ENCODE peak calls at places on chromosomes 2 and 18, in nine cellular contexts. One of them, this sample, is unnamed.

GRCh38 chr2:119387381-119388129 is 20.8 kb downstream of the DBI start:
- DNase-seq in cardiac muscle cell: peak; percentile 94
- DNase-seq in kidney: peak; percentile 93
- DNase-seq in adrenal gland: peak; percentile 69
- DNase-seq in colonic mucosa: peak; percentile 47
- DNase-seq in body of pancreas: peak; percentile 84
- DNase-seq in GM23338: peak; percentile 17
- DNase-seq in PC-3: no peak
- DNase-seq in mesendoderm: peak; percentile 39
- DNase-seq in this sample: peak; percentile 69

GRCh38 chr18:48709371-48709770 is 170.5 kb downstream of the CTIF start:
- DNase-seq in cardiac muscle cell: no peak
- DNase-seq in kidney: no peak
- DNase-seq in adrenal gland: no peak
- DNase-seq in colonic mucosa: no peak
- DNase-seq in body of pancreas: no peak
- DNase-seq in GM23338: peak; percentile 55
- DNase-seq in PC-3: no peak
- DNase-seq in mesendoderm: peak; percentile 53
- DNase-seq in this sample: peak; percentile 42

GRCh38 chr2:150320623-150321022 is 166.8 kb downstream of the RND3 start:
- DNase-seq in cardiac muscle cell: no peak
- DNase-seq in kidney: no peak
- DNase-seq in adrenal gland: no peak
- DNase-seq in colonic mucosa: no peak
- DNase-seq in body of pancreas: no peak
- DNase-seq in GM23338: no peak
- DNase-seq in PC-3: no peak
- DNase-seq in mesendoderm: no peak
- DNase-seq in this sample: no peak

GRCh38 chr2:181262782-181263181 is 194.4 kb upstream of the ITGA4 start:
- DNase-seq in cardiac muscle cell: no peak
- DNase-seq in kidney: no peak
- DNase-seq in adrenal gland: no peak
- DNase-seq in colonic mucosa: no peak
- DNase-seq in body of pancreas: no peak
- DNase-seq in GM23338: no peak
- DNase-seq in PC-3: no peak
- DNase-seq in mesendoderm: no peak
- DNase-seq in this sample: no peak

GRCh38 chr18:27894746-27895145 is 282.2 kb downstream of the CDH2 start:
- DNase-seq in cardiac muscle cell: no peak
- DNase-seq in kidney: no peak
- DNase-seq in adrenal gland: no peak
- DNase-seq in colonic mucosa: no peak
- DNase-seq in body of pancreas: no peak
- DNase-seq in GM23338: no peak
- DNase-seq in PC-3: no peak
- DNase-seq in mesendoderm: no peak
- DNase-seq in this sample: no peak

GRCh38 chr2:238947920-238948710 is 100.2 kb downstream of the TWIST2 start:
- DNase-seq in cardiac muscle cell: peak; percentile 62
- DNase-seq in kidney: no peak
- DNase-seq in adrenal gland: no peak
- DNase-seq in colonic mucosa: peak; percentile 31
- DNase-seq in body of pancreas: no peak
- DNase-seq in GM23338: peak; percentile 10
- DNase-seq in PC-3: peak; percentile 98
- DNase-seq in mesendoderm: peak; percentile 5
- DNase-seq in this sample: peak; percentile 62

GRCh38 chr2:60837123-60837522 is 44.3 kb upstream of the REL start:
- DNase-seq in cardiac muscle cell: no peak
- DNase-seq in kidney: no peak
- DNase-seq in adrenal gland: no peak
- DNase-seq in colonic mucosa: no peak
- DNase-seq in body of pancreas: no peak
- DNase-seq in GM23338: no peak
- DNase-seq in PC-3: no peak
- DNase-seq in mesendoderm: no peak
- DNase-seq in this sample: no peak

GRCh38 chr2:165528691-165529090 is 59.2 kb downstream of the CSRNP3 start:
- DNase-seq in cardiac muscle cell: no peak
- DNase-seq in kidney: peak; percentile 48
- DNase-seq in adrenal gland: no peak
- DNase-seq in colonic mucosa: no peak
- DNase-seq in body of pancreas: no peak
- DNase-seq in GM23338: no peak
- DNase-seq in PC-3: no peak
- DNase-seq in mesendoderm: no peak
- DNase-seq in this sample: no peak

GRCh38 chr2:172085460-172086159 is at the start of gene DLX1:
- DNase-seq in cardiac muscle cell: no peak
- DNase-seq in kidney: peak; percentile 68
- DNase-seq in adrenal gland: no peak
- DNase-seq in colonic mucosa: peak; percentile 19
- DNase-seq in body of pancreas: no peak
- DNase-seq in GM23338: no peak
- DNase-seq in PC-3: no peak
- DNase-seq in mesendoderm: no peak
- DNase-seq in this sample: no peak

DNA sequence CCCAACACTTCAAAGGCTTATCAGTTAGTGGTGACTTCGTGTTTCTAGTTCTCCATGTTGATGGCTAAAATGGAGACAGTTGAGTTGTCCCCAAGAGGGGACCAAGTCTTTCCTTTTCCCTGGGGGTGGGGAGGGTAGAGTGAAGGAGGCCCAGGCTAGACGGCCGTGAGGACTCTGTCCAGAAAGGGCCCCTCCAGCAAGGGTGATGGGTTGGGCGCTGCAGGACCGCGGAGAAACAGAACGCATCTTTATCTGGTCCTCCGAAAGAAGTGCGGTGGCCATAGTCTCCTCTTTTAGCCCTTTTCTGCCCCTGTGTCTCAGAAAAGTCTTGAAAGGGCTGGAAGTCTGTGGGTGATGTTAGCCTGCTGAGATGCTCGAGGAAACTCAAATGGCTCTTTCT is 153.2 kb downstream of the GLI2 start:
- DNase-seq in cardiac muscle cell: no peak
- DNase-seq in kidney: no peak
- DNase-seq in adrenal gland: no peak
- DNase-seq in colonic mucosa: no peak
- DNase-seq in body of pancreas: no peak
- DNase-seq in GM23338: no peak
- DNase-seq in PC-3: no peak
- DNase-seq in mesendoderm: no peak
- DNase-seq in this sample: no peak
- H3K4me1 ChIP-seq in cardiac muscle cell: peaks cover 44% of the 10 kb centered on the region
- H3K4me1 ChIP-seq in kidney: peaks cover 3% of the 10 kb centered on the region
- H3K4me1 ChIP-seq in adrenal gland: no peaks in the 10 kb centered on the region
- H3K4me1 ChIP-seq in colonic mucosa: no peaks in the 10 kb centered on the region
- H3K4me1 ChIP-seq in body of pancreas: peaks cover 12% of the 10 kb centered on the region
- H3K4me1 ChIP-seq in GM23338: peaks cover 22% of the 10 kb centered on the region
- H3K4me1 ChIP-seq in PC-3: no peaks in the 10 kb centered on the region
- H3K4me1 ChIP-seq in mesendoderm: peaks cover 8% of the 10 kb centered on the region
- H3K4me1 ChIP-seq in this sample: peaks cover 13% of the 10 kb centered on the region

DNA sequence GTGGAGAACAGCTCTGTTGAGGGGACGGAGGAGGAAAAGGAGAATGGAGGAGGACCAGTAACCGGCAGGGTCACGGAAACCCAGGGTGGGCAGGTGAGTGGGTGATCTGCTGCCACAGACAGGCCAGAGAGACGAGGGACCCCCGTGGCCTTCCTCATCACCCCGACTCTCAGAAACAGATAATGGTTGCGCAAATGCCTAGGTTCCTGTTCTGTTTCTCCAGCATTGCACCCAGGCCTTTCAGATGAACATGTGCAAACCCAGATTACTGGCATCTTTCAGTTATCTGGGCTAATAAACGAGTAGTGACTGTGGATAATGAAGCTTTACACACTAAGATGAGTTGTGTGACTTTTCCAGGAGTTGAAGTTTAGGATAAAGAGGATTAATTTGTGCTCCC is 46.5 kb downstream of the TET3 start:
- DNase-seq in cardiac muscle cell: no peak
- DNase-seq in kidney: no peak
- DNase-seq in adrenal gland: no peak
- DNase-seq in colonic mucosa: no peak
- DNase-seq in body of pancreas: no peak
- DNase-seq in GM23338: no peak
- DNase-seq in PC-3: no peak
- DNase-seq in mesendoderm: no peak
- DNase-seq in this sample: no peak
- H3K4me1 ChIP-seq in cardiac muscle cell: peaks cover 5% of the 10 kb centered on the region
- H3K4me1 ChIP-seq in kidney: no peaks in the 10 kb centered on the region
- H3K4me1 ChIP-seq in adrenal gland: no peaks in the 10 kb centered on the region
- H3K4me1 ChIP-seq in colonic mucosa: peaks cover 12% of the 10 kb centered on the region
- H3K4me1 ChIP-seq in body of pancreas: no peaks in the 10 kb centered on the region
- H3K4me1 ChIP-seq in GM23338: peaks cover 42% of the 10 kb centered on the region
- H3K4me1 ChIP-seq in PC-3: no peaks in the 10 kb centered on the region
- H3K4me1 ChIP-seq in mesendoderm: peaks cover 12% of the 10 kb centered on the region
- H3K4me1 ChIP-seq in this sample: peaks cover 28% of the 10 kb centered on the region

GRCh38 chr18:50311573-50312106 is 24.1 kb upstream of the CXXC1 start:
- DNase-seq in cardiac muscle cell: no peak
- DNase-seq in kidney: no peak
- DNase-seq in adrenal gland: no peak
- DNase-seq in colonic mucosa: no peak
- DNase-seq in body of pancreas: peak; percentile 55
- DNase-seq in GM23338: no peak
- DNase-seq in PC-3: no peak
- DNase-seq in mesendoderm: no peak
- DNase-seq in this sample: no peak

GRCh38 chr18:50310080-50310479 is 22.6 kb upstream of the CXXC1 start:
- DNase-seq in cardiac muscle cell: no peak
- DNase-seq in kidney: no peak
- DNase-seq in adrenal gland: no peak
- DNase-seq in colonic mucosa: no peak
- DNase-seq in body of pancreas: no peak
- DNase-seq in GM23338: no peak
- DNase-seq in PC-3: no peak
- DNase-seq in mesendoderm: no peak
- DNase-seq in this sample: no peak

GRCh38 chr18:50313031-50313607 is 25.6 kb upstream of the CXXC1 start:
- DNase-seq in cardiac muscle cell: no peak
- DNase-seq in kidney: no peak
- DNase-seq in adrenal gland: no peak
- DNase-seq in colonic mucosa: no peak
- DNase-seq in body of pancreas: no peak
- DNase-seq in GM23338: no peak
- DNase-seq in PC-3: no peak
- DNase-seq in mesendoderm: no peak
- DNase-seq in this sample: no peak

GRCh38 chr18:50313873-50314460 is 26.5 kb upstream of the CXXC1 start:
- DNase-seq in cardiac muscle cell: no peak
- DNase-seq in kidney: no peak
- DNase-seq in adrenal gland: no peak
- DNase-seq in colonic mucosa: no peak
- DNase-seq in body of pancreas: no peak
- DNase-seq in GM23338: no peak
- DNase-seq in PC-3: no peak
- DNase-seq in mesendoderm: no peak
- DNase-seq in this sample: no peak

DNA sequence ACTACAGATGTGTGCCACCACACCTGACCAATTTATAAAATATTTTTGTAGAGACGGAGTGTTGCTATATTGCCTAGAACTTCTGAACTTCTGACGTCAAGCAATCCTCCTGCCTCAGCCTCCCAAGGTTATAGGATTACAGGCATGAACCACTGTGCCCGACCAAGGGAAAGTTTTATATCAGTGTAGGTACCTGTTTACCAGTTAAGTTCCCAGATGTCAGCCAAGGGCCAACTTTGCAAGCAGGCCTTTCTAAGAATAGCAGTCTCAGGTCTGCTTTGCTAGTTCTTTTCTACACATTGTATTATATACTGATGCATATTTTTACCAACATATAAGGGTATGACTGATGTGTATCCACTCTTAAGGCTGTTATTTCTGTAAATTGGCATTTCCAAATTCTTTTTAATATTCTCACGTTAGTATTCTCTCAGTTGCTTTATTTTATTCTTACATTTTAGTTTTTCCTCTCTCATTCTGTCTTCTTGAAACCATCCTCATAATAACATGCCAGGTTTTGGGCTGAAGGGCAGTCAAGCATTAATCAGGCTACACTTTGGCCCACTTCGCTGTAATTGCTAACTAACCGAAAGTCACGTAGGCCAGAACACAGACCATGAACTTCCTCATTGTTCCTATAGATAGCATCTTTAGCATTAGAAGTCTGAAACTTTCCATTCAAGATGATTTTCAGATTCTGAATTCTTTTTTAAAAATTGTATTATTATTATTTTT is 25.0 kb upstream of the CXXC1 start:
- DNase-seq in cardiac muscle cell: no peak
- DNase-seq in kidney: no peak
- DNase-seq in adrenal gland: no peak
- DNase-seq in colonic mucosa: no peak
- DNase-seq in body of pancreas: no peak
- DNase-seq in GM23338: no peak
- DNase-seq in PC-3: no peak
- DNase-seq in mesendoderm: no peak
- DNase-seq in this sample: no peak
- H3K4me1 ChIP-seq in cardiac muscle cell: no peaks in the 10 kb centered on the region
- H3K4me1 ChIP-seq in kidney: peaks cover 6% of the 10 kb centered on the region
- H3K4me1 ChIP-seq in adrenal gland: peaks cover 3% of the 10 kb centered on the region
- H3K4me1 ChIP-seq in colonic mucosa: no peaks in the 10 kb centered on the region
- H3K4me1 ChIP-seq in body of pancreas: peaks cover under 1% of the 10 kb centered on the region
- H3K4me1 ChIP-seq in GM23338: no peaks in the 10 kb centered on the region
- H3K4me1 ChIP-seq in PC-3: no peaks in the 10 kb centered on the region
- H3K4me1 ChIP-seq in mesendoderm: no peaks in the 10 kb centered on the region
- H3K4me1 ChIP-seq in this sample: peaks cover 1% of the 10 kb centered on the region

GRCh38 chr18:3044931-3045698 is 32.2 kb upstream of the LPIN2 start:
- DNase-seq in cardiac muscle cell: peak; percentile 2
- DNase-seq in kidney: no peak
- DNase-seq in adrenal gland: peak; percentile 59
- DNase-seq in colonic mucosa: peak; percentile 88
- DNase-seq in body of pancreas: peak; percentile 87
- DNase-seq in GM23338: no peak
- DNase-seq in PC-3: peak; percentile 39
- DNase-seq in mesendoderm: no peak
- DNase-seq in this sample: peak; percentile 36
- H3K4me1 ChIP-seq in cardiac muscle cell: peaks cover 8% of the 10 kb centered on the region
- H3K4me1 ChIP-seq in kidney: peaks cover 3% of the 10 kb centered on the region
- H3K4me1 ChIP-seq in adrenal gland: no peaks in the 10 kb centered on the region
- H3K4me1 ChIP-seq in colonic mucosa: no peaks in the 10 kb centered on the region
- H3K4me1 ChIP-seq in body of pancreas: peaks cover 14% of the 10 kb centered on the region
- H3K4me1 ChIP-seq in GM23338: no peaks in the 10 kb centered on the region
- H3K4me1 ChIP-seq in PC-3: peaks cover 6% of the 10 kb centered on the region
- H3K4me1 ChIP-seq in mesendoderm: no peaks in the 10 kb centered on the region
- H3K4me1 ChIP-seq in this sample: no peaks in the 10 kb centered on the region

GRCh38 chr2:55011741-55012574 is 38.3 kb downstream of the RTN4 start:
- DNase-seq in cardiac muscle cell: no peak
- DNase-seq in kidney: no peak
- DNase-seq in adrenal gland: no peak
- DNase-seq in colonic mucosa: no peak
- DNase-seq in body of pancreas: peak; percentile 49
- DNase-seq in GM23338: no peak
- DNase-seq in PC-3: no peak
- DNase-seq in mesendoderm: no peak
- DNase-seq in this sample: no peak
- H3K4me1 ChIP-seq in cardiac muscle cell: peaks cover 61% of the 10 kb centered on the region
- H3K4me1 ChIP-seq in kidney: no peaks in the 10 kb centered on the region
- H3K4me1 ChIP-seq in adrenal gland: peaks cover 56% of the 10 kb centered on the region
- H3K4me1 ChIP-seq in colonic mucosa: peaks cover 31% of the 10 kb centered on the region
- H3K4me1 ChIP-seq in body of pancreas: peaks cover 65% of the 10 kb centered on the region
- H3K4me1 ChIP-seq in GM23338: peaks cover 67% of the 10 kb centered on the region
- H3K4me1 ChIP-seq in PC-3: peaks cover 64% of the 10 kb centered on the region
- H3K4me1 ChIP-seq in mesendoderm: peaks cover 3% of the 10 kb centered on the region
- H3K4me1 ChIP-seq in this sample: peaks cover 82% of the 10 kb centered on the region

This sample was measured in left ventricle myocardium inferior.